ENCODE peak calls at places on chromosomes 3 and 15, in four cellular contexts. M is occipital lobe, S is NCI-H510A treated with DMSO at 0.1 percent for 48 hours, X is WTC11. O is an unnamed sample.

GRCh38 chr3:121748638-121749275 is 784 bp downstream of the GOLGB1 start:
- DNase-seq in M (no peak), S (no peak), X (no peak), O (no peak)

GRCh38 chr3:82229397-82229796 is 468.0 kb upstream of the GBE1 start:
- DNase-seq in M (no peak), S (no peak), X (no peak), O (no peak)

GRCh38 chr3:72480366-72480765 is 367.9 kb downstream of the SHQ1 start:
- DNase-seq in M (no peak), S (no peak), X (no peak), O (no peak)

GRCh38 chr3:77370413-77370812 is 330.5 kb downstream of the ROBO2 start:
- DNase-seq in M (no peak), S (no peak), X (no peak), O (no peak)

GRCh38 chr15:55914446-55914845 is 79.0 kb downstream of the NEDD4 start:
- DNase-seq in M (no peak), S (no peak), X (no peak), O (no peak)

GRCh38 chr3:4581452-4581851 is 88.3 kb downstream of the ITPR1 start:
- DNase-seq in M (no peak), S (no peak), X (no peak), O (no peak)

GRCh38 chr3:32593903-32594525 is 23.4 kb upstream of the DYNC1LI1 start:
- DNase-seq in M (peak; percentile 26), S (no peak), X (no peak), O (no peak)

GRCh38 chr3:101780661-101781060 is 1.6 kb downstream of the NXPE3 start:
- DNase-seq in M (no peak), S (peak; percentile 2), X (no peak), O (no peak)

GRCh38 chr3:146155022-146155421 is 6.0 kb downstream of the PLOD2 start:
- DNase-seq in M (no peak), S (no peak), X (no peak), O (no peak)

GRCh38 chr3:30692498-30693130 is 86.2 kb downstream of the TGFBR2 start:
- DNase-seq in M (no peak), S (no peak), X (no peak), O (no peak)

GRCh38 chr15:89208256-89208655 is 13.1 kb downstream of the RLBP1 start:
- DNase-seq in M (no peak), S (no peak), X (no peak), O (no peak)

GRCh38 chr3:185631508-185632206 is 45.6 kb downstream of the SENP2 start:
- DNase-seq in M (no peak), S (no peak), X (no peak), O (no peak)

GRCh38 chr3:14218355-14218754 is 39.7 kb downstream of the LSM3 start:
- DNase-seq in M (no peak), S (no peak), X (no peak), O (no peak)

GRCh38 chr15:87573534-87573933 is 683.0 kb downstream of the NTRK3 start:
- DNase-seq in M (no peak), S (no peak), X (no peak), O (no peak)

GRCh38 chr3:74122281-74122680 is 492.2 kb downstream of the CNTN3 start:
- DNase-seq in M (no peak), S (no peak), X (no peak), O (no peak)

GRCh38 chr15:29454506-29454905 is 184.9 kb upstream of the NSMCE3 start:
- DNase-seq in M (no peak), S (no peak), X (no peak), O (no peak)

GRCh38 chr3:55697177-55697865 is 210.2 kb upstream of the WNT5A start:
- DNase-seq in M (no peak), S (no peak), X (no peak), O (no peak)